ENCODE peak calls at places on chromosomes 16 and 17, in nine cellular contexts. One of them, this sample, is unnamed.

GRCh38 chr17:7479389-7480192 is at the start of gene ZBTB4:
- DNase-seq in fibroblast of mammary gland: peak
- DNase-seq in AG04449: no peak
- DNase-seq in endothelial cell: peak
- DNase-seq in breast epithelium: no peak
- DNase-seq in upper lobe of right lung: peak
- DNase-seq in Calu3: peak
- DNase-seq in left ventricle myocardium inferior: peak
- DNase-seq in cardiac muscle cell: peak
- DNase-seq in this sample: no peak

GRCh38 chr17:31339906-31340661 is 18.7 kb upstream of the EVI2A start:
- DNase-seq in fibroblast of mammary gland: peak
- DNase-seq in AG04449: peak
- DNase-seq in endothelial cell: no peak
- DNase-seq in breast epithelium: no peak
- DNase-seq in upper lobe of right lung: no peak
- DNase-seq in Calu3: no peak
- DNase-seq in left ventricle myocardium inferior: no peak
- DNase-seq in cardiac muscle cell: no peak
- DNase-seq in this sample: no peak

GRCh38 chr16:55499951-55500350 is 8.9 kb upstream of the LPCAT2 start:
- DNase-seq in fibroblast of mammary gland: peak
- DNase-seq in AG04449: peak
- DNase-seq in endothelial cell: peak
- DNase-seq in breast epithelium: peak
- DNase-seq in upper lobe of right lung: no peak
- DNase-seq in Calu3: peak
- DNase-seq in left ventricle myocardium inferior: no peak
- DNase-seq in cardiac muscle cell: peak
- DNase-seq in this sample: no peak

GRCh38 chr17:30236807-30237206 is 1.3 kb upstream of the SLC6A4 start:
- DNase-seq in fibroblast of mammary gland: peak
- DNase-seq in AG04449: no peak
- DNase-seq in endothelial cell: peak
- DNase-seq in breast epithelium: no peak
- DNase-seq in upper lobe of right lung: peak
- DNase-seq in Calu3: peak
- DNase-seq in left ventricle myocardium inferior: peak
- DNase-seq in cardiac muscle cell: peak
- DNase-seq in this sample: no peak

GRCh38 chr16:10840703-10841102 is 22.1 kb upstream of the TVP23A start:
- DNase-seq in fibroblast of mammary gland: no peak
- DNase-seq in AG04449: no peak
- DNase-seq in endothelial cell: no peak
- DNase-seq in breast epithelium: no peak
- DNase-seq in upper lobe of right lung: no peak
- DNase-seq in Calu3: no peak
- DNase-seq in left ventricle myocardium inferior: no peak
- DNase-seq in cardiac muscle cell: no peak
- DNase-seq in this sample: no peak

GRCh38 chr17:9236286-9237052 is 215.2 kb downstream of the NTN1 start:
- DNase-seq in fibroblast of mammary gland: no peak
- DNase-seq in AG04449: no peak
- DNase-seq in endothelial cell: no peak
- DNase-seq in breast epithelium: peak
- DNase-seq in upper lobe of right lung: no peak
- DNase-seq in Calu3: no peak
- DNase-seq in left ventricle myocardium inferior: no peak
- DNase-seq in cardiac muscle cell: no peak
- DNase-seq in this sample: peak

GRCh38 chr16:70553645-70554044 is 30.0 kb downstream of the SF3B3 start:
- DNase-seq in fibroblast of mammary gland: peak
- DNase-seq in AG04449: peak
- DNase-seq in endothelial cell: no peak
- DNase-seq in breast epithelium: no peak
- DNase-seq in upper lobe of right lung: no peak
- DNase-seq in Calu3: no peak
- DNase-seq in left ventricle myocardium inferior: no peak
- DNase-seq in cardiac muscle cell: no peak
- DNase-seq in this sample: no peak

GRCh38 chr16:35296962-35297653 is 1837.7 kb downstream of the TP53TG3F start:
- DNase-seq in fibroblast of mammary gland: no peak
- DNase-seq in AG04449: no peak
- DNase-seq in endothelial cell: no peak
- DNase-seq in breast epithelium: no peak
- DNase-seq in upper lobe of right lung: no peak
- DNase-seq in Calu3: no peak
- DNase-seq in left ventricle myocardium inferior: no peak
- DNase-seq in cardiac muscle cell: no peak
- DNase-seq in this sample: no peak

GRCh38 chr16:75237398-75238131 is 13.9 kb downstream of the BCAR1 start:
- DNase-seq in fibroblast of mammary gland: no peak
- DNase-seq in AG04449: no peak
- DNase-seq in endothelial cell: no peak
- DNase-seq in breast epithelium: no peak
- DNase-seq in upper lobe of right lung: peak
- DNase-seq in Calu3: no peak
- DNase-seq in left ventricle myocardium inferior: no peak
- DNase-seq in cardiac muscle cell: no peak
- DNase-seq in this sample: peak

DNA sequence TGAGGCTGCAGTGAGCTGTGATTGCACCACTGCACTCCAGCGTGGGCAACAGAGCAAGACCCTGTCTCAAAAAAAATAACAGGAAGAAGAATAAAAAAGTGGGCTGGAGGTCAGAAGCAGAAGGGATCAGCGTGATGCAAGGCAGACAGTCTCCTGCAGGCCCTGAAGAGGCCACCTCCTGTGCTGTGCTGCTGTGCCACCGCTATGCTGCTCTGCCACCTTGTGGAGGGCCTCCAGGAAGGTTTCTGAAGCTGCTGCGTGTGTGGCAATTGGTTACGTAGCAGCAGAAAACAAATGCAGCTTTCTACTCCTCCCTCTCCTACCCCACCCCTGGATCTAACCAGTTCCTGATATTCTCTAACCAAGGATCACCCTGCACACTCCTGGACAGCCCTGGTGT is 815.5 kb downstream of the KCNJ18 start:
- DNase-seq in fibroblast of mammary gland: no peak
- DNase-seq in AG04449: no peak
- DNase-seq in endothelial cell: no peak
- DNase-seq in breast epithelium: no peak
- DNase-seq in upper lobe of right lung: no peak
- DNase-seq in Calu3: no peak
- DNase-seq in left ventricle myocardium inferior: no peak
- DNase-seq in cardiac muscle cell: no peak
- DNase-seq in this sample: no peak
- TF ChIP-seq CTCF in fibroblast of mammary gland: no peak
- TF ChIP-seq CTCF in AG04449: no peak
- TF ChIP-seq CTCF in endothelial cell: no peak
- TF ChIP-seq CTCF in breast epithelium: no peak
- TF ChIP-seq CTCF in upper lobe of right lung: no peak
- TF ChIP-seq CTCF in Calu3: no peak
- TF ChIP-seq CTCF in left ventricle myocardium inferior: no peak
- TF ChIP-seq CTCF in cardiac muscle cell: no peak
- TF ChIP-seq CTCF in this sample: no peak

GRCh38 chr17:16286009-16286946 is 67.0 kb downstream of the CENPV start:
- DNase-seq in fibroblast of mammary gland: peak
- DNase-seq in AG04449: peak
- DNase-seq in endothelial cell: no peak
- DNase-seq in breast epithelium: peak
- DNase-seq in upper lobe of right lung: peak
- DNase-seq in Calu3: peak
- DNase-seq in left ventricle myocardium inferior: peak
- DNase-seq in cardiac muscle cell: peak
- DNase-seq in this sample: no peak
- TF ChIP-seq CTCF in fibroblast of mammary gland: no peak
- TF ChIP-seq CTCF in AG04449: no peak
- TF ChIP-seq CTCF in endothelial cell: no peak
- TF ChIP-seq CTCF in breast epithelium: no peak
- TF ChIP-seq CTCF in upper lobe of right lung: no peak
- TF ChIP-seq CTCF in Calu3: no peak
- TF ChIP-seq CTCF in left ventricle myocardium inferior: no peak
- TF ChIP-seq CTCF in cardiac muscle cell: no peak
- TF ChIP-seq CTCF in this sample: peak

GRCh38 chr17:72479113-72479512 is 358.3 kb downstream of the SOX9 start:
- DNase-seq in fibroblast of mammary gland: no peak
- DNase-seq in AG04449: no peak
- DNase-seq in endothelial cell: no peak
- DNase-seq in breast epithelium: no peak
- DNase-seq in upper lobe of right lung: no peak
- DNase-seq in Calu3: no peak
- DNase-seq in left ventricle myocardium inferior: no peak
- DNase-seq in cardiac muscle cell: no peak
- DNase-seq in this sample: no peak
- TF ChIP-seq CTCF in fibroblast of mammary gland: no peak
- TF ChIP-seq CTCF in AG04449: no peak
- TF ChIP-seq CTCF in endothelial cell: no peak
- TF ChIP-seq CTCF in breast epithelium: no peak
- TF ChIP-seq CTCF in upper lobe of right lung: no peak
- TF ChIP-seq CTCF in Calu3: no peak
- TF ChIP-seq CTCF in left ventricle myocardium inferior: no peak
- TF ChIP-seq CTCF in cardiac muscle cell: no peak
- TF ChIP-seq CTCF in this sample: no peak

GRCh38 chr16:65617421-65617820 is 495.6 kb upstream of the CDH11 start:
- DNase-seq in fibroblast of mammary gland: no peak
- DNase-seq in AG04449: no peak
- DNase-seq in endothelial cell: no peak
- DNase-seq in breast epithelium: no peak
- DNase-seq in upper lobe of right lung: no peak
- DNase-seq in Calu3: no peak
- DNase-seq in left ventricle myocardium inferior: no peak
- DNase-seq in cardiac muscle cell: no peak
- DNase-seq in this sample: no peak
- TF ChIP-seq CTCF in fibroblast of mammary gland: no peak
- TF ChIP-seq CTCF in AG04449: no peak
- TF ChIP-seq CTCF in endothelial cell: no peak
- TF ChIP-seq CTCF in breast epithelium: no peak
- TF ChIP-seq CTCF in upper lobe of right lung: no peak
- TF ChIP-seq CTCF in Calu3: no peak
- TF ChIP-seq CTCF in left ventricle myocardium inferior: no peak
- TF ChIP-seq CTCF in cardiac muscle cell: no peak
- TF ChIP-seq CTCF in this sample: no peak

GRCh38 chr16:85594621-85595298 is 18.4 kb upstream of the GSE1 start:
- DNase-seq in fibroblast of mammary gland: no peak
- DNase-seq in AG04449: no peak
- DNase-seq in endothelial cell: no peak
- DNase-seq in breast epithelium: no peak
- DNase-seq in upper lobe of right lung: no peak
- DNase-seq in Calu3: no peak
- DNase-seq in left ventricle myocardium inferior: no peak
- DNase-seq in cardiac muscle cell: no peak
- DNase-seq in this sample: no peak
- TF ChIP-seq CTCF in fibroblast of mammary gland: no peak
- TF ChIP-seq CTCF in AG04449: no peak
- TF ChIP-seq CTCF in endothelial cell: no peak
- TF ChIP-seq CTCF in breast epithelium: no peak
- TF ChIP-seq CTCF in upper lobe of right lung: no peak
- TF ChIP-seq CTCF in Calu3: no peak
- TF ChIP-seq CTCF in left ventricle myocardium inferior: no peak
- TF ChIP-seq CTCF in cardiac muscle cell: no peak
- TF ChIP-seq CTCF in this sample: no peak

DNA sequence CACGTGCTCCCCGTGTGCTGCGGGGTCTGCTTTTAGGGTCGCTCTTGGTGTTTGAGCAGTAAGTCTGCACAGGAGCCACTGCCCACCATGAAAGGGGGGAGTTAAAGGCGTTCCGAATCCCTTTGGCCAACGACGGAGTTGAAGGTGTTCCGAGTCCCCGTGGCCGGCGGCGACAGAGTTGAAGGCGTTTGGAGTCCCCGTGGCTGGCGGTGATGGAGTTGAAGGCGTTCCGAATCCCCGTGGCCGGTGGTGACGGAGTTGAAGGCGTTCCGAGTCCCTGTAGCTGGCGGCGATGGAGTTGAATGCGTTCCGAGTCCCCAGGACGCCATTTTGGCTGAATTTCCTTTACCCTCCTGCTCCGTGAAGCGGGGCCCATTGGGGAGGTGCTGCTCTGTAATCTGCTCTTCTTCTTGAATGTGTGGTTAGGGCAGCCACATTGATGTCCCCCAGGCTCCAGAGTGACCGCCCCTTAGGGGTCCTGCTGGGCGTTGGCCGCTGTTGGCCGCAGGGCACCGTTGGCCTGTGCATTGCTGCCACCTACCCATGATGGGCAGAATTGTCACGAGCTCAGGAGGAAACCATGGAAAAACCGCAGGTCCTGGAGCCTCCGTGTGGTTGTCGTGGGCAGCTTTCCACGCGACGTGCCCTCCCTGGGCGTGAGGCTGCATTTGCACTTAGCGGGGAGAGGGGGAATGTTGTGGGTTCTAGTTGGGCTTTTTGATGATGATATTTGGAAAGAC is 73.7 kb upstream of the ZNF750 start:
- DNase-seq in fibroblast of mammary gland: no peak
- DNase-seq in AG04449: no peak
- DNase-seq in endothelial cell: no peak
- DNase-seq in breast epithelium: no peak
- DNase-seq in upper lobe of right lung: no peak
- DNase-seq in Calu3: peak
- DNase-seq in left ventricle myocardium inferior: no peak
- DNase-seq in cardiac muscle cell: peak
- DNase-seq in this sample: no peak
- TF ChIP-seq CTCF in fibroblast of mammary gland: peak
- TF ChIP-seq CTCF in AG04449: peak
- TF ChIP-seq CTCF in endothelial cell: no peak
- TF ChIP-seq CTCF in breast epithelium: peak
- TF ChIP-seq CTCF in upper lobe of right lung: peak
- TF ChIP-seq CTCF in Calu3: peak
- TF ChIP-seq CTCF in left ventricle myocardium inferior: peak
- TF ChIP-seq CTCF in cardiac muscle cell: no peak
- TF ChIP-seq CTCF in this sample: peak

This sample was measured in chondrocyte.